ENCODE peak calls at places on chromosome 22, in seven cellular contexts. X is endothelial cell of umbilical vein, F is neural progenitor cell, G is right lobe of liver, E is AG10803, P is GM12878, N is HL-60. J is an unnamed sample.

GRCh38 chr22:20427945-20428417 is 9.6 kb downstream of the SCARF2 start:
- DNase-seq in X (no peak), F (no peak), G (no peak), E (no peak), P (no peak), N (no peak), J (no peak)

GRCh38 chr22:36386900-36387663 is 685 bp downstream of the MYH9 start:
- DNase-seq in X (peak), F (peak), G (peak), E (no peak), P (no peak), N (no peak), J (no peak)

GRCh38 chr22:31945971-31946680 is 1.8 kb downstream of the YWHAH start:
- DNase-seq in X (peak), F (peak), G (no peak), E (no peak), P (no peak), N (peak), J (peak)

GRCh38 chr22:22803285-22803853 is 84.2 kb upstream of the IGLL5 start:
- DNase-seq in X (no peak), F (no peak), G (no peak), E (no peak), P (no peak), N (no peak), J (no peak)

GRCh38 chr22:48596111-48596860 is 1231.4 kb downstream of the BRD1 start:
- DNase-seq in X (no peak), F (no peak), G (no peak), E (no peak), P (no peak), N (no peak), J (no peak)

GRCh38 chr22:43273902-43274484 is 69.2 kb downstream of the SCUBE1 start:
- DNase-seq in X (peak), F (peak), G (peak), E (peak), P (peak), N (peak), J (peak)

GRCh38 chr22:21034989-21035388 is 2.6 kb upstream of the SLC7A4 start:
- DNase-seq in X (no peak), F (no peak), G (no peak), E (no peak), P (no peak), N (no peak), J (no peak)

GRCh38 chr22:44821741-44822425 is 69.5 kb downstream of the ARHGAP8 start:
- DNase-seq in X (no peak), F (no peak), G (no peak), E (no peak), P (no peak), N (no peak), J (no peak)

GRCh38 chr22:35540600-35541253 is at the start of gene RASD2:
- DNase-seq in X (no peak), F (peak), G (no peak), E (peak), P (no peak), N (no peak), J (no peak)

GRCh38 chr22:41683616-41684015 is 5.1 kb downstream of the SNU13 start:
- DNase-seq in X (no peak), F (no peak), G (no peak), E (peak), P (no peak), N (no peak), J (peak)

GRCh38 chr22:20176421-20177060 is 25.7 kb upstream of the CCDC188 start:
- DNase-seq in X (no peak), F (no peak), G (no peak), E (no peak), P (no peak), N (no peak), J (no peak)

GRCh38 chr22:27132896-27133500 is 475.6 kb downstream of the MIAT start:
- DNase-seq in X (no peak), F (no peak), G (no peak), E (no peak), P (no peak), N (no peak), J (no peak)

GRCh38 chr22:26922804-26923203 is 265.4 kb downstream of the MIAT start:
- DNase-seq in X (no peak), F (peak), G (no peak), E (no peak), P (no peak), N (no peak), J (no peak)

GRCh38 chr22:37529652-37530345 is 10.6 kb upstream of the CARD10 start:
- DNase-seq in X (no peak), F (no peak), G (no peak), E (no peak), P (peak), N (no peak), J (no peak)

GRCh38 chr22:43526117-43526655 is 114.4 kb downstream of the MPPED1 start:
- DNase-seq in X (no peak), F (no peak), G (no peak), E (no peak), P (no peak), N (no peak), J (no peak)

GRCh38 chr22:48489551-48490512 is 1337.8 kb downstream of the BRD1 start:
- DNase-seq in X (no peak), F (peak), G (peak), E (peak), P (no peak), N (no peak), J (peak)

GRCh38 chr22:50621948-50622722 is 5.8 kb downstream of the ARSA start:
- DNase-seq in X (no peak), F (peak), G (no peak), E (no peak), P (peak), N (no peak), J (no peak)
- TF ChIP-seq CTCF in X (no peak), F (peak), G (no peak), E (no peak), P (peak), N (peak), J (peak)

GRCh38 chr22:34225278-34225677 is 305.0 kb upstream of the LARGE1 start:
- DNase-seq in X (no peak), F (no peak), G (no peak), E (no peak), P (no peak), N (no peak), J (no peak)
- H3K4me3 ChIP-seq in X (no peak), F (no peak), G (no peak), E (no peak), P (no peak), N (no peak), J (no peak)

GRCh38 chr22:38718414-38718813 is 12.7 kb downstream of the GTPBP1 start:
- DNase-seq in X (peak), F (peak), G (no peak), E (peak), P (no peak), N (no peak), J (peak)
- TF ChIP-seq CTCF in X (peak), F (peak), G (peak), E (peak), P (no peak), N (no peak), J (peak)

GRCh38 chr22:28893810-28894209 is 10.4 kb downstream of the ZNRF3 start:
- DNase-seq in X (no peak), F (no peak), G (no peak), E (no peak), P (no peak), N (no peak), J (no peak)
- H3K4me3 ChIP-seq in X (no peak), F (no peak), G (no peak), E (no peak), P (no peak), N (no peak), J (no peak)

GRCh38 chr22:30351226-30351625 is 5.5 kb downstream of the SF3A1 start:
- DNase-seq in X (no peak), F (no peak), G (no peak), E (peak), P (no peak), N (no peak), J (no peak)

GRCh38 chr22:30354644-30355043 is 2.0 kb downstream of the SF3A1 start:
- DNase-seq in X (no peak), F (no peak), G (no peak), E (no peak), P (no peak), N (no peak), J (no peak)

GRCh38 chr22:30361916-30362631 is 5.3 kb downstream of the CCDC157 start:
- DNase-seq in X (no peak), F (no peak), G (no peak), E (no peak), P (no peak), N (no peak), J (no peak)

GRCh38 chr22:30357650-30358215 is 926 bp downstream of the CCDC157 start:
- DNase-seq in X (no peak), F (peak), G (no peak), E (no peak), P (no peak), N (no peak), J (no peak)

GRCh38 chr22:30356392-30357230 is at the start of the genes CCDC157 and SF3A1:
- DNase-seq in X (peak), F (peak), G (peak), E (peak), P (peak), N (peak), J (peak)
- TF ChIP-seq CTCF in X (no peak), F (no peak), G (peak), E (no peak), P (no peak), N (no peak), J (no peak)